ENCODE peak calls at places on chromosome 10, in six cellular contexts. K, P, G, R, F and E are unnamed samples.

GRCh38 chr10:128497660-128498377 is 371.6 kb upstream of the MKI67 start:
- DNase-seq in K (no peak), P (no peak), G (no peak), R (no peak), F (no peak), E (no peak)

GRCh38 chr10:64873088-64873487 is 1351.9 kb downstream of the REEP3 start:
- DNase-seq in K (no peak), P (no peak), G (no peak), R (no peak), F (no peak), E (no peak)

GRCh38 chr10:62613429-62613828 is 191.1 kb upstream of the ADO start:
- DNase-seq in K (no peak), P (no peak), G (no peak), R (no peak), F (no peak), E (peak)

GRCh38 chr10:31467791-31468535 is 148.9 kb downstream of the ZEB1 start:
- DNase-seq in K (no peak), P (no peak), G (peak), R (peak), F (no peak), E (no peak)

GRCh38 chr10:77291596-77292505 is 345.8 kb downstream of the KCNMA1 start:
- DNase-seq in K (no peak), P (no peak), G (no peak), R (no peak), F (no peak), E (peak)

GRCh38 chr10:132341781-132342180 is 9.8 kb downstream of the LRRC27 start:
- DNase-seq in K (no peak), P (no peak), G (no peak), R (no peak), F (no peak), E (no peak)

GRCh38 chr10:49526624-49527023 is 12.3 kb downstream of the ERCC6 start:
- DNase-seq in K (no peak), P (no peak), G (no peak), R (no peak), F (no peak), E (no peak)

GRCh38 chr10:33229252-33229943 is 105.1 kb downstream of the NRP1 start:
- DNase-seq in K (no peak), P (no peak), G (no peak), R (no peak), F (no peak), E (no peak)